ENCODE peak calls at places on chromosomes 5 and 9, in four cellular contexts. O is HepG2, K is K562, A is WTC11. W is an unnamed sample.
A peak's percentile ranks its signal among the peaks of the same experiment; 100 is the strongest.

GRCh38 chr5:149141957-149142851 is 911 bp downstream of the ABLIM3 start:
- DNase-seq in O (no peak), K (no peak), A (no peak), W (no peak)

GRCh38 chr5:83467315-83468044 is 4.1 kb upstream of the VCAN start:
- DNase-seq in A (no peak), O (no peak), K (no peak), W (no peak)

GRCh38 chr5:168324864-168325615 is 33.6 kb downstream of the WWC1 start:
- DNase-seq in A (no peak), O (peak; percentile 10), K (no peak), W (no peak)

GRCh38 chr5:10374032-10374431 is 20.5 kb downstream of the MARCHF6 start:
- DNase-seq in K (no peak), A (no peak), O (no peak), W (no peak)

GRCh38 chr9:3177921-3178320 is 334.0 kb upstream of the PUM3 start:
- DNase-seq in K (no peak), O (no peak), A (no peak), W (no peak)

GRCh38 chr9:135577256-135577655 is 15.7 kb downstream of the PAEP start:
- DNase-seq in O (no peak), K (no peak), A (no peak), W (no peak)

GRCh38 chr9:131884222-131884621 is 144.3 kb upstream of the RAPGEF1 start:
- DNase-seq in A (no peak), K (no peak), O (no peak), W (no peak)

GRCh38 chr5:40736103-40736875 is 19.5 kb downstream of the TTC33 start:
- DNase-seq in O (peak; percentile 48), K (peak; percentile 55), A (no peak), W (peak; percentile 33)

GRCh38 chr9:92295827-92296258 is 2.3 kb upstream of the IARS1 start:
- DNase-seq in A (no peak), K (peak; percentile 45), O (no peak), W (peak; percentile 10)

GRCh38 chr5:131677115-131677514 is 42.1 kb upstream of the RAPGEF6 start:
- DNase-seq in O (no peak), K (no peak), A (no peak), W (no peak)

GRCh38 chr9:120892748-120893584 is 16.0 kb upstream of the PHF19 start:
- DNase-seq in K (peak; percentile 33), O (no peak), A (no peak), W (no peak)

GRCh38 chr5:131361677-131362315 is 97.9 kb downstream of the CDC42SE2 start:
- DNase-seq in A (no peak), K (no peak), O (no peak), W (no peak)

GRCh38 chr9:96139592-96140251 is 162.3 kb downstream of the HSD17B3 start:
- DNase-seq in O (no peak), K (no peak), A (no peak), W (no peak)

GRCh38 chr9:106874657-106875056 is 11.7 kb downstream of the ZNF462 start:
- DNase-seq in A (no peak), O (no peak), K (no peak), W (no peak)

GRCh38 chr9:136107155-136107952 is 11.3 kb downstream of the TMEM250 start:
- DNase-seq in A (no peak), K (peak; percentile 74), O (no peak), W (no peak)

GRCh38 chr5:146130440-146131045 is 25.2 kb upstream of the PLAC8L1 start:
- DNase-seq in A (no peak), O (peak; percentile 4), K (no peak), W (peak; percentile 6)

GRCh38 chr9:126499005-126499910 is 114.5 kb upstream of the LMX1B start:
- DNase-seq in K (peak; percentile 75), O (peak; percentile 41), A (peak; percentile 54), W (peak; percentile 46)

GRCh38 chr9:80191108-80191507 is 619.3 kb downstream of the TLE4 start:
- DNase-seq in K (no peak), A (no peak), O (no peak), W (no peak)

GRCh38 chr5:172417130-172417802 is 37.1 kb downstream of the SH3PXD2B start:
- DNase-seq in A (no peak), K (peak; percentile 25), O (no peak), W (no peak)

GRCh38 chr5:6820851-6821479 is 107.7 kb downstream of the TENT4A start:
- DNase-seq in A (peak; percentile 83), O (peak; percentile 47), K (peak; percentile 89), W (peak; percentile 70)

GRCh38 chr9:127919253-127919815 is 2.5 kb upstream of the ST6GALNAC4 start:
- DNase-seq in A (no peak), K (peak; percentile 51), O (peak; percentile 87), W (no peak)

GRCh38 chr5:157471709-157472108 is 11.7 kb downstream of the NIPAL4 start:
- DNase-seq in K (peak; percentile 61), A (peak; percentile 50), O (peak; percentile 30), W (peak; percentile 54)

GRCh38 chr9:134052941-134053340 is 14.9 kb downstream of the BRD3 start:
- DNase-seq in A (no peak), K (no peak), O (no peak), W (no peak)

GRCh38 chr9:135402739-135403695 is 76.6 kb upstream of the PPP1R26 start:
- DNase-seq in K (no peak), A (no peak), O (no peak), W (no peak)

GRCh38 chr9:2017459-2018161 is 2.5 kb downstream of the SMARCA2 start:
- DNase-seq in K (peak; percentile 47), O (peak; percentile 20), A (peak; percentile 70), W (peak; percentile 23)

GRCh38 chr9:116213673-116214047 is 60.1 kb downstream of the PAPPA start:
- DNase-seq in A (no peak), K (no peak), O (no peak), W (no peak)

DNA sequence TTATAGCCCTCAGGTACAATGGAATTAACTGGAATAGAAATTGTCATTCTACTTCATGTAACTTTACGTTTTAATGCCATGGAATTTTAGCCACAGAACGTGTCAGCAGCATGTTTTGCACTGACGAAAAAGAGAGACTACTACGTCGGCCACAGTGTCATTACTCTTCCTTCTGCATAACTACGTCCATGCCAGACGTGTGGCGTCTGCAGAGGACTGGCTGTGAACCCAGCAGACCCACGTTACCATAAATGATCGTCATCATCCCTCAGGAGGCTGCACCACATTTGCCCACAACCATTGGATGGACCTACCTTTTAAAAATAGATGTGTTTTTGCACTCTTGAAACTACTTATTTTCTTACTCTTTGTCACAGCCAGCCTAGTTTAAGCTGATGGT is 63.8 kb upstream of the ATG10 start:
- DNase-seq in K (no peak), O (no peak), A (no peak), W (no peak)
- TF ChIP-seq ELF4 in K (no peak), O (no peak), A (no peak), W (no peak)

GRCh38 chr9:130201974-130202373 is 29.8 kb downstream of the NCS1 start:
- DNase-seq in A (no peak), K (no peak), O (peak; percentile 21), W (no peak)

GRCh38 chr9:130198501-130199179 is 26.4 kb downstream of the NCS1 start:
- DNase-seq in O (no peak), A (no peak), K (no peak), W (no peak)

GRCh38 chr9:130200038-130200979 is 28.1 kb downstream of the NCS1 start:
- DNase-seq in A (no peak), O (no peak), K (no peak), W (no peak)

GRCh38 chr9:130199605-130200004 is 27.4 kb downstream of the NCS1 start:
- DNase-seq in K (no peak), A (no peak), O (no peak), W (no peak)

DNA sequence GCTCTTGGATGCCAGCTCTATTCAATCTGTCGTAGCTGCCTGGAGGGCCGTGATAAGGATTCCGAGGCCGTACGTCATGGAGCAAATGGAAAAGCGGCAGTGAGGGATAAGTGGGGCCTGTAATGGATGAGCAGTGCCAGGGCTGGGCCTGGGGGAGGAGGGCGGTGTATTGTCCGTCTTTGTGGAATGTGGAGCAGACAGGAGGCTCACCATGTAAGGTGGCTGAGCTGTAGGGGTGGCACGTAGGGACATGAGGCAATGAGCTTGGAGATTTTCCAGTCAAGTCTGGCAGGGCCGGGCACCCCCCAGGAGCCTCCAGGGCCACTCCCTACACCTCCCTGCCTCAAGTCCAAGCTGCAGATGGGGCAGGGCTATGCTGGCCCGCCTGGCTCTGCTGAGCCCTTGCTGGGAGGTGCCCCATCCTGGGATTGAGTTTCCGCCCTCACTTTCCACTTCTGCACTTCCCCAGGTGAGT is 29.2 kb downstream of the NCS1 start:
- DNase-seq in A (no peak), K (no peak), O (no peak), W (no peak)
- TF ChIP-seq ELF4 in A (no peak), K (no peak), O (no peak), W (no peak)

GRCh38 chr9:15693701-15694100 is 140.9 kb downstream of the CCDC171 start:
- DNase-seq in A (no peak), O (no peak), K (no peak), W (no peak)
- TF ChIP-seq ELF4 in A (no peak), O (no peak), K (no peak), W (no peak)

DNA sequence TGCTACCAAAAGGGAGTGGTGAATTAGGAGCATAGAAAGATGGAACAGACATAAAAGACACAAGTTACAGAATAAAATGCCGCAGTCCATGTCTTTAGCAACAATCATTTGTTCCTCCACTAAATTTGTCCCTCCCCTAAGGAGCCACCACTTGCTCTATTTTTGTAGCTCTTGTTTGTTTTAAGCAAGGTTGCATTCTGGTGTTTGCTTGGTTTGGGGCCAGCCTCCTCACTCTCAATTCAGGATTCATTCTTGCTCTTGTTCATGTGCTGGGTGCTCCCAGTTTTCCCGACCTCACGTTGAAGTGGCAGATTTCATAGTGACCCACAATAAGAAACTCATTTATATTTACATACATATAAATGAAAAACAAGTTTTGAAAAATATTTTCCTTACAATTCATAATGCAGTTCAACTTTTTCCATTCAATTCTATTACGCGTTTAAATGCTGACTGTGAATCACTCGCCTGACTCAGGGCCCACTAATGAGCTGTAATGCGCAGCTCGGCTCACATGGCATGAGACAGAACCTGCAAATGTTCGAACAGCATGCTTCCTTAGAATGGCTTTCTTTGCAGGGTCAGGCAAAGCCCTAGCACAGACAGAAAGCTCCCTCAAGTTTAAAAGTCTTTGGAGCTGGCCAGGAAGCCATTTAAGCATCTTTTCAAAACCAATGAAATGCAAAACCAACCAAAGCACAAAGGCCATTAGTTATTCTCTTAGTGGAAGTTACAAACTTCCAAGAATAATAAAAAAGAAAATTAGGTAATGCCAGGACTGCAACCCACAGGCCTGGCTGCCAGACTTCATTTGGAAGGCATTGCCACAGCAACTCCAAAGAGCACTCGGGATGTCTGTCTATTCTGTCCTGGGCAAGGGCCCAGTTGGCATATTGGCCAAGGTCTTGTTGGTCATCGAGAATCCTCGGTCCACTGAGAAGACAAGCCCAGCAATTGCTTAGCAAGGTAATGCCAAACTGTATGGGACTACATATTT is 41.7 kb downstream of the RETREG1 start:
- DNase-seq in A (no peak), O (no peak), K (no peak), W (no peak)
- TF ChIP-seq ELF4 in A (no peak), O (no peak), K (no peak), W (no peak)

GRCh38 chr9:16121593-16121992 is 568.8 kb downstream of the CCDC171 start:
- DNase-seq in A (no peak), O (no peak), K (no peak), W (no peak)
- TF ChIP-seq ELF4 in A (no peak), O (no peak), K (no peak), W (no peak)